ENCODE peak calls at places on chromosomes 12 and 14, in nine cellular contexts. A is GM20000, S is tibial nerve, E is adrenal gland, W is psoas muscle, F is GM13977, N is left ventricle myocardium inferior, B is progenitor cell of endocrine pancreas, U is Peyer's patch. D is an unnamed sample.

GRCh38 chr14:61321385-61322010 is at the start of gene PRKCH:
- DNase-seq in U (peak; percentile 89), W (peak; percentile 85), E (peak; percentile 68), N (peak; percentile 73), S (no peak), A (peak; percentile 89), B (peak; percentile 58), F (peak; percentile 88), D (peak; percentile 42)

GRCh38 chr12:57416039-57416996 is 14.5 kb downstream of the R3HDM2 start:
- DNase-seq in E (no peak), N (no peak), A (no peak), W (no peak), F (no peak), B (no peak), U (no peak), S (no peak), D (no peak)

GRCh38 chr14:22955702-22956575 is 951 bp downstream of the HAUS4 start:
- DNase-seq in N (no peak), A (no peak), U (no peak), B (no peak), S (no peak), F (no peak), W (no peak), E (no peak), D (no peak)

GRCh38 chr14:101726295-101726953 is 35.1 kb upstream of the PPP2R5C start:
- DNase-seq in S (no peak), A (no peak), U (no peak), F (no peak), N (no peak), E (no peak), B (no peak), W (no peak), D (no peak)

GRCh38 chr12:47121146-47121545 is 41.4 kb upstream of the AMIGO2 start:
- DNase-seq in F (no peak), S (no peak), E (no peak), A (no peak), W (no peak), U (no peak), B (no peak), N (no peak), D (no peak)

GRCh38 chr12:105025890-105026289 is 39.8 kb downstream of the NOPCHAP1 start:
- DNase-seq in B (no peak), W (no peak), U (no peak), S (peak; percentile 35), N (no peak), F (no peak), E (peak; percentile 43), A (no peak), D (no peak)

GRCh38 chr14:77071938-77072388 is 26.1 kb upstream of the CIPC start:
- DNase-seq in S (no peak), B (no peak), U (no peak), F (no peak), A (no peak), W (no peak), E (no peak), N (no peak), D (no peak)

GRCh38 chr14:64715628-64716412 is 11.6 kb downstream of the PLEKHG3 start:
- DNase-seq in U (peak; percentile 48), A (no peak), S (no peak), E (no peak), B (no peak), W (no peak), N (no peak), F (no peak), D (no peak)

GRCh38 chr12:121030576-121031212 is 8.4 kb downstream of the OASL start:
- DNase-seq in B (no peak), E (no peak), N (no peak), W (no peak), U (no peak), F (no peak), A (no peak), S (no peak), D (no peak)

GRCh38 chr12:70876952-70877351 is 43.6 kb downstream of the PTPRR start:
- DNase-seq in F (no peak), W (no peak), E (no peak), U (no peak), B (no peak), A (no peak), S (no peak), N (no peak), D (no peak)

GRCh38 chr12:1906579-1906978 is 11.9 kb downstream of the CACNA2D4 start:
- DNase-seq in F (no peak), B (no peak), W (no peak), S (no peak), N (no peak), A (no peak), U (no peak), E (no peak), D (no peak)

GRCh38 chr14:91977909-91978308 is 30.4 kb upstream of the FBLN5 start:
- DNase-seq in A (no peak), U (no peak), F (no peak), S (no peak), E (no peak), W (no peak), B (no peak), N (no peak), D (no peak)

GRCh38 chr12:124368421-124369032 is 73.6 kb downstream of the RFLNA start:
- DNase-seq in W (no peak), F (no peak), E (no peak), U (no peak), S (no peak), N (no peak), B (no peak), A (no peak), D (no peak)
- TF ChIP-seq CTCF in W (no peak), F (no peak), E (no peak), U (no peak), S (no peak), N (no peak), B (no peak), A (no peak), D (no peak)

GRCh38 chr12:132106921-132107320 is 37.2 kb downstream of the DDX51 start:
- DNase-seq in N (no peak), F (no peak), B (no peak), S (no peak), U (no peak), A (no peak), W (no peak), E (no peak), D (no peak)

GRCh38 chr12:132105467-132105866 is 38.7 kb downstream of the DDX51 start:
- DNase-seq in B (no peak), N (no peak), S (no peak), E (no peak), W (no peak), U (no peak), A (no peak), F (no peak), D (no peak)

GRCh38 chr12:132102297-132102696 is 41.8 kb downstream of the DDX51 start:
- DNase-seq in S (no peak), E (no peak), N (no peak), A (no peak), U (no peak), F (no peak), W (no peak), B (no peak), D (no peak)

GRCh38 chr12:132100306-132101065 is 43.6 kb downstream of the DDX51 start:
- DNase-seq in S (no peak), F (no peak), A (no peak), N (no peak), U (no peak), B (no peak), W (no peak), E (no peak), D (no peak)

GRCh38 chr12:132103542-132104308 is 40.4 kb downstream of the DDX51 start:
- DNase-seq in U (no peak), W (no peak), F (no peak), B (no peak), A (no peak), S (no peak), N (no peak), E (no peak), D (no peak)
- TF ChIP-seq CTCF in U (no peak), W (no peak), F (no peak), B (no peak), A (no peak), S (no peak), N (no peak), E (no peak), D (no peak)

GRCh38 chr14:104351849-104352492 is 213.6 kb downstream of the KIF26A start:
- DNase-seq in B (no peak), S (no peak), F (no peak), E (no peak), U (no peak), A (no peak), N (no peak), W (no peak), D (no peak)

GRCh38 chr14:104352493-104353220 is 214.3 kb downstream of the KIF26A start:
- DNase-seq in F (no peak), S (no peak), B (no peak), N (no peak), E (no peak), A (no peak), U (peak; percentile 37), W (no peak), D (no peak)

GRCh38 chr14:104348741-104349140 is 210.4 kb downstream of the KIF26A start:
- DNase-seq in W (no peak), U (no peak), F (no peak), S (no peak), A (no peak), B (no peak), E (no peak), N (no peak), D (no peak)

GRCh38 chr14:104350463-104351185 is 212.2 kb downstream of the KIF26A start:
- DNase-seq in S (peak; percentile 29), B (no peak), W (no peak), A (no peak), E (no peak), U (peak; percentile 40), N (no peak), F (no peak), D (no peak)

DNA sequence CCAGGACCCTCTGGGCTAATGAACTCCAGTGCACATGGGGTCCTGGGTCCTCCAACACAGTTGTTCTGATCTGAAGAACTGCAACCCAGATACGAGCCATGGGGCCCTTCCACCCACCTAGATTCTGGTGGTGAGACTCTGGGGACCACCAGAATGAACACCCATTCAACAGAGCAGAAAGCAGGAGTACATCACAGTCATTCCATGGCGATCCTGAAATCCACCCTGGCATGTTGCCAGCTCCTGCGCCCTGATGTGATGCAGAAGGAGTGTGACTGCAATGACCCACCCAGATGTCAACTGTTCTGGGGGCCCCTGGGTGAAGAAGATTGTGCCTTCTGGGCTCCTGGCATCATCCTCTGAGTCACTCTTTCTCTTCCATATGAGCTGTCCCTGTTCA is 211.6 kb downstream of the KIF26A start:
- DNase-seq in F (no peak), E (no peak), W (no peak), A (no peak), U (peak; percentile 37), S (no peak), N (no peak), B (no peak), D (no peak)
- TF ChIP-seq CTCF in F (no peak), E (no peak), W (no peak), A (no peak), U (no peak), S (no peak), N (no peak), B (no peak), D (no peak)

DNA sequence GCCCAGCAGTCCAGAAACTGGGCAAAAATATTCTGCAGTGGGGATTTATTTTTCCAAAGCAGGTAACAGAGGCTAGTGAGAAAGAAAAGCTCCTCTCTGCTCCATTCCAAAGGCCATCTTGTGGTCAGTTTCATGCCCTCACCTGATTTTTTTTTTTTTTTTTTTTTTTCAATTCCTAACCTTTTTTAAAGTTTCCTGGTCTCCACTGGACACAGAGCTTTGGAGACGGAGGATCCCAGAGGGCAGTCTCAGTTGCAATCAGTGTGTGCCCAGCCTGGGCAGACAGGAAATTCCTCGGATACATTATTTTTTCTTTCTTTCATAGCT is 178.7 kb upstream of the BCL2L14 start:
- DNase-seq in B (no peak), W (no peak), U (no peak), F (no peak), A (no peak), N (no peak), S (no peak), E (no peak), D (no peak)
- TF ChIP-seq CTCF in B (peak; percentile 60), W (peak; percentile 31), U (peak; percentile 12), F (no peak), A (no peak), N (peak; percentile 54), S (peak; percentile 8), E (no peak), D (no peak)

D was measured in activated B cell treated with CpG ODN at 0.5 μM for 24 hours.